ENCODE peak calls at places on chromosome 6, in six cellular contexts. P, L, J, A, V and G are unnamed samples.

GRCh38 chr6:127869772-127870404 is 31.0 kb downstream of the THEMIS start:
- DNase-seq in J (no peak), L (no peak), V (no peak), A (no peak), P (no peak), G (no peak)

GRCh38 chr6:161379828-161380598 is 106.2 kb upstream of the AGPAT4 start:
- DNase-seq in V (no peak), L (no peak), J (no peak), P (no peak), A (no peak), G (no peak)

GRCh38 chr6:117591405-117591804 is 10.9 kb downstream of the GOPC start:
- DNase-seq in A (no peak), V (no peak), P (no peak), L (no peak), J (no peak), G (no peak)

GRCh38 chr6:105077592-105078463 is 102.0 kb downstream of the POPDC3 start:
- DNase-seq in A (no peak), J (no peak), V (no peak), P (no peak), L (peak), G (no peak)

GRCh38 chr6:83536034-83536646 is 23.8 kb downstream of the PRSS35 start:
- DNase-seq in P (peak), A (no peak), L (peak), J (no peak), V (peak), G (no peak)

GRCh38 chr6:54846243-54846856 is at the start of gene FAM83B:
- DNase-seq in P (peak), L (no peak), A (peak), V (no peak), J (no peak), G (no peak)

GRCh38 chr6:49606696-49607390 is 29.8 kb downstream of the RHAG start:
- DNase-seq in A (no peak), J (no peak), P (no peak), V (no peak), L (peak), G (no peak)

GRCh38 chr6:78500299-78501089 is 366.9 kb upstream of the IRAK1BP1 start:
- DNase-seq in P (no peak), A (no peak), L (no peak), V (no peak), J (no peak), G (no peak)

GRCh38 chr6:105174512-105174911 is 5.3 kb downstream of the POPDC3 start:
- DNase-seq in A (no peak), P (no peak), J (no peak), L (no peak), V (no peak), G (no peak)

GRCh38 chr6:169190144-169190584 is 63.5 kb downstream of the THBS2 start:
- DNase-seq in J (peak), A (peak), V (no peak), P (no peak), L (peak), G (peak)

GRCh38 chr6:88869263-88870023 is 94.0 kb downstream of the RNGTT start:
- DNase-seq in L (peak), A (no peak), P (no peak), J (no peak), V (no peak), G (no peak)

GRCh38 chr6:78436335-78436734 is 431.0 kb upstream of the IRAK1BP1 start:
- DNase-seq in P (no peak), A (no peak), L (no peak), J (no peak), V (no peak), G (no peak)

GRCh38 chr6:100464910-100465700 is at the start of gene SIM1:
- DNase-seq in P (peak), J (peak), L (no peak), V (no peak), A (peak), G (peak)

GRCh38 chr6:89643411-89643810 is 4.9 kb upstream of the LYRM2 start:
- DNase-seq in J (no peak), L (no peak), V (no peak), A (no peak), P (no peak), G (no peak)

GRCh38 chr6:144581807-144582537 is 296.8 kb downstream of the UTRN start:
- DNase-seq in V (no peak), A (no peak), J (no peak), P (no peak), L (no peak), G (no peak)

GRCh38 chr6:29941006-29941405 is 1.3 kb upstream of the HLA-A start:
- DNase-seq in L (no peak), A (no peak), J (no peak), V (no peak), P (no peak), G (no peak)

GRCh38 chr6:9248125-9248524 is 812.8 kb upstream of the SLC35B3 start:
- DNase-seq in P (no peak), J (no peak), A (no peak), L (no peak), V (no peak), G (no peak)

GRCh38 chr6:7646394-7646793 is 56.4 kb downstream of the SNRNP48 start:
- DNase-seq in V (no peak), A (no peak), L (no peak), P (no peak), J (no peak), G (no peak)

GRCh38 chr6:156564128-156564806 is 212.9 kb upstream of the ARID1B start:
- DNase-seq in L (peak), J (peak), V (peak), P (peak), A (peak), G (peak)

GRCh38 chr6:140064371-140064770 is 689.9 kb upstream of the CITED2 start:
- DNase-seq in A (no peak), L (no peak), V (no peak), P (no peak), J (peak), G (no peak)

GRCh38 chr6:95802978-95803377 is 212.8 kb upstream of the FUT9 start:
- DNase-seq in L (no peak), V (no peak), P (no peak), A (no peak), J (no peak), G (no peak)

GRCh38 chr6:79687759-79688158 is 56.6 kb downstream of the SH3BGRL2 start:
- DNase-seq in V (no peak), P (no peak), J (no peak), L (no peak), A (no peak), G (no peak)

GRCh38 chr6:56803594-56803993 is 151.3 kb upstream of the BEND6 start:
- DNase-seq in P (no peak), A (no peak), L (peak), J (no peak), V (no peak), G (no peak)

GRCh38 chr6:33960345-33961313 is 156.8 kb upstream of the MLN start:
- DNase-seq in J (no peak), L (no peak), P (no peak), V (no peak), A (no peak), G (no peak)

GRCh38 chr6:111540971-111541719 is 58.1 kb upstream of the REV3L start:
- DNase-seq in V (no peak), A (no peak), J (no peak), L (no peak), P (no peak), G (no peak)

GRCh38 chr6:143607168-143607567 is 70.6 kb upstream of the PHACTR2 start:
- DNase-seq in A (no peak), L (no peak), V (no peak), J (no peak), P (no peak), G (no peak)

GRCh38 chr6:37800904-37801669 is 18.4 kb upstream of the ZFAND3 start:
- DNase-seq in A (no peak), L (no peak), J (no peak), P (no peak), V (no peak), G (no peak)

GRCh38 chr6:160297310-160297709 is 38.7 kb upstream of the SLC22A2 start:
- DNase-seq in P (no peak), V (no peak), J (no peak), L (no peak), A (no peak), G (no peak)

GRCh38 chr6:90113389-90113788 is 183.3 kb downstream of the BACH2 start:
- DNase-seq in L (no peak), A (no peak), J (no peak), V (no peak), P (no peak), G (no peak)

GRCh38 chr6:129646617-129647016 is 63.4 kb downstream of the ARHGAP18 start:
- DNase-seq in A (no peak), V (no peak), L (no peak), P (no peak), J (no peak), G (no peak)

GRCh38 chr6:113924199-113924791 is 46.7 kb downstream of the HDAC2 start:
- DNase-seq in L (peak), P (no peak), V (no peak), J (no peak), A (no peak), G (no peak)

GRCh38 chr6:56550307-56550706 is 92.4 kb downstream of the DST start:
- DNase-seq in V (no peak), L (no peak), J (no peak), P (no peak), A (no peak), G (no peak)

GRCh38 chr6:158384671-158385110 is 72.4 kb downstream of the TULP4 start:
- DNase-seq in J (no peak), V (no peak), P (no peak), A (no peak), L (no peak), G (no peak)

GRCh38 chr6:35017461-35018183 is 123.5 kb downstream of the TCP11 start:
- DNase-seq in P (no peak), A (peak), L (no peak), J (peak), V (no peak), G (no peak)

GRCh38 chr6:15081437-15081836 is 164.4 kb upstream of the JARID2 start:
- DNase-seq in L (no peak), V (no peak), A (no peak), J (no peak), P (no peak), G (no peak)

GRCh38 chr6:161660666-161661571 is 387.1 kb upstream of the AGPAT4 start:
- DNase-seq in L (no peak), V (no peak), A (no peak), P (no peak), J (no peak), G (peak)